ENCODE peak calls at places on chromosome 2, in eight cellular contexts. C is NCI-H82; I is anterior cingulate cortex; A is activated naive CD8-positive, alpha-beta T cell treated with anti-CD3 and anti-CD28 coated beads, Interleukin-2, amount 10 ng/mL, durations not matched to agents 7 days and 5 days; E is stimulated activated CD8-positive, alpha-beta memory T cell treated with anti-CD3 and anti-CD28 coated beads, Interleukin-2, amount 100 ng/mL, for 48 hours; P is epithelial cell of esophagus; N is DMS 273 treated with DMSO at 0.1 percent for 48 hours; B is lower lobe of right lung. K is an unnamed sample.

GRCh38 chr2:10820562-10820961 is 8.0 kb upstream of the PDIA6 start:
- DNase-seq in C (no peak), I (no peak), A (no peak), E (no peak), P (no peak), N (no peak), B (no peak), K (no peak)

GRCh38 chr2:128358941-128359731 is 40.5 kb upstream of the HS6ST1 start:
- DNase-seq in C (no peak), I (no peak), A (no peak), E (no peak), P (no peak), N (no peak), B (no peak), K (peak; percentile 2)

GRCh38 chr2:11580697-11581096 is 46.9 kb downstream of the GREB1 start:
- DNase-seq in C (no peak), I (no peak), A (no peak), E (no peak), P (no peak), N (no peak), B (no peak), K (no peak)

GRCh38 chr2:66885775-66886402 is 451.0 kb downstream of the MEIS1 start:
- DNase-seq in C (no peak), I (no peak), A (no peak), E (no peak), P (no peak), N (no peak), B (no peak), K (no peak)

GRCh38 chr2:185978634-185979405 is 240.2 kb downstream of the FSIP2 start:
- DNase-seq in C (no peak), I (no peak), A (no peak), E (no peak), P (peak; percentile 87), N (no peak), B (no peak), K (no peak)

GRCh38 chr2:201114846-201115245 is 1.1 kb upstream of the CFLAR start:
- DNase-seq in C (no peak), I (no peak), A (no peak), E (no peak), P (no peak), N (no peak), B (no peak), K (no peak)

GRCh38 chr2:38407111-38407682 is 30.1 kb upstream of the ATL2 start:
- DNase-seq in C (no peak), I (no peak), A (no peak), E (no peak), P (peak; percentile 56), N (no peak), B (peak; percentile 49), K (no peak)

GRCh38 chr2:121248766-121249343 is 36.1 kb downstream of the TFCP2L1 start:
- DNase-seq in C (no peak), I (no peak), A (no peak), E (no peak), P (no peak), N (no peak), B (no peak), K (no peak)

K was measured in activated CD4-positive, alpha-beta memory T cell treated with anti-CD3 and anti-CD28 coated beads, Interleukin-2, amount 10 ng/mL, durations not matched to agents 7 days and 5 days.